ENCODE peak calls at places on chromosomes 12 and 14, in five cellular contexts. One of them, this sample, is unnamed.

GRCh38 chr12:113658030-113658655 is 186.5 kb upstream of the LHX5 start:
- DNase-seq in HFF-Myc: no peak
- DNase-seq in Caki2: no peak
- DNase-seq in activated T-cell treated with anti-CD3 and anti-CD28 coated beads for 1 hour: no peak
- DNase-seq in naive B cell: no peak
- DNase-seq in this sample: no peak

GRCh38 chr12:75439048-75439447 is 41.5 kb upstream of the GLIPR1 start:
- DNase-seq in HFF-Myc: no peak
- DNase-seq in activated T-cell treated with anti-CD3 and anti-CD28 coated beads for 1 hour: no peak
- DNase-seq in naive B cell: no peak
- DNase-seq in Caki2: no peak
- DNase-seq in this sample: no peak

GRCh38 chr12:23096321-23096720 is 471.4 kb downstream of the ETNK1 start:
- DNase-seq in naive B cell: no peak
- DNase-seq in HFF-Myc: no peak
- DNase-seq in activated T-cell treated with anti-CD3 and anti-CD28 coated beads for 1 hour: no peak
- DNase-seq in Caki2: no peak
- DNase-seq in this sample: no peak

GRCh38 chr14:100077441-100077840 is 12.2 kb downstream of the EVL start:
- DNase-seq in naive B cell: no peak
- DNase-seq in Caki2: no peak
- DNase-seq in HFF-Myc: no peak
- DNase-seq in activated T-cell treated with anti-CD3 and anti-CD28 coated beads for 1 hour: no peak
- DNase-seq in this sample: no peak

GRCh38 chr14:104856869-104857860 is 7.9 kb upstream of the CEP170B start:
- DNase-seq in naive B cell: no peak
- DNase-seq in activated T-cell treated with anti-CD3 and anti-CD28 coated beads for 1 hour: no peak
- DNase-seq in Caki2: no peak
- DNase-seq in HFF-Myc: no peak
- DNase-seq in this sample: no peak

GRCh38 chr12:127811988-127812387 is 455.0 kb upstream of the TMEM132C start:
- DNase-seq in HFF-Myc: peak
- DNase-seq in naive B cell: no peak
- DNase-seq in activated T-cell treated with anti-CD3 and anti-CD28 coated beads for 1 hour: no peak
- DNase-seq in Caki2: no peak
- DNase-seq in this sample: no peak

GRCh38 chr12:30973171-30973570 is 46.6 kb downstream of the TSPAN11 start:
- DNase-seq in HFF-Myc: peak
- DNase-seq in Caki2: no peak
- DNase-seq in activated T-cell treated with anti-CD3 and anti-CD28 coated beads for 1 hour: no peak
- DNase-seq in naive B cell: no peak
- DNase-seq in this sample: no peak

GRCh38 chr12:129662184-129662583 is 241.6 kb downstream of the TMEM132D start:
- DNase-seq in activated T-cell treated with anti-CD3 and anti-CD28 coated beads for 1 hour: no peak
- DNase-seq in HFF-Myc: no peak
- DNase-seq in Caki2: peak
- DNase-seq in naive B cell: no peak
- DNase-seq in this sample: no peak

GRCh38 chr14:55102141-55102547 is 26.9 kb upstream of the LGALS3 start:
- DNase-seq in activated T-cell treated with anti-CD3 and anti-CD28 coated beads for 1 hour: no peak
- DNase-seq in Caki2: peak
- DNase-seq in naive B cell: peak
- DNase-seq in HFF-Myc: peak
- DNase-seq in this sample: peak